ENCODE peak calls at places on chromosome 20, in ten cellular contexts. One of them, this sample, is unnamed.

GRCh38 chr20:45550765-45551164 is 3.6 kb upstream of the EPPIN start:
- DNase-seq in CD4-positive, alpha-beta T cell: no peak
- DNase-seq in activated T-cell treated with anti-CD3 and anti-CD28 coated beads for 24 hours: no peak
- DNase-seq in G401: no peak
- DNase-seq in left cardiac atrium: no peak
- DNase-seq in endodermal cell: no peak
- DNase-seq in hepatocyte: no peak
- DNase-seq in left ventricle myocardium inferior: no peak
- DNase-seq in fibroblast of gingiva: no peak
- DNase-seq in lung microvascular endothelial cell: no peak
- DNase-seq in this sample: no peak

GRCh38 chr20:22717466-22717865 is 133.1 kb upstream of the FOXA2 start:
- DNase-seq in CD4-positive, alpha-beta T cell: no peak
- DNase-seq in activated T-cell treated with anti-CD3 and anti-CD28 coated beads for 24 hours: no peak
- DNase-seq in G401: no peak
- DNase-seq in left cardiac atrium: peak
- DNase-seq in endodermal cell: no peak
- DNase-seq in hepatocyte: peak
- DNase-seq in left ventricle myocardium inferior: no peak
- DNase-seq in fibroblast of gingiva: no peak
- DNase-seq in lung microvascular endothelial cell: peak
- DNase-seq in this sample: no peak

GRCh38 chr20:44204832-44205215 is 5.7 kb downstream of the OSER1 start:
- DNase-seq in CD4-positive, alpha-beta T cell: no peak
- DNase-seq in activated T-cell treated with anti-CD3 and anti-CD28 coated beads for 24 hours: no peak
- DNase-seq in G401: no peak
- DNase-seq in left cardiac atrium: no peak
- DNase-seq in endodermal cell: no peak
- DNase-seq in hepatocyte: no peak
- DNase-seq in left ventricle myocardium inferior: no peak
- DNase-seq in fibroblast of gingiva: no peak
- DNase-seq in lung microvascular endothelial cell: no peak
- DNase-seq in this sample: no peak

GRCh38 chr20:50172347-50173013 is 18.1 kb upstream of the CEBPB start:
- DNase-seq in CD4-positive, alpha-beta T cell: no peak
- DNase-seq in activated T-cell treated with anti-CD3 and anti-CD28 coated beads for 24 hours: no peak
- DNase-seq in G401: no peak
- DNase-seq in left cardiac atrium: peak
- DNase-seq in endodermal cell: peak
- DNase-seq in hepatocyte: peak
- DNase-seq in left ventricle myocardium inferior: peak
- DNase-seq in fibroblast of gingiva: peak
- DNase-seq in lung microvascular endothelial cell: peak
- DNase-seq in this sample: no peak

GRCh38 chr20:37968726-37969401 is 64.4 kb downstream of the TTI1 start:
- DNase-seq in CD4-positive, alpha-beta T cell: no peak
- DNase-seq in activated T-cell treated with anti-CD3 and anti-CD28 coated beads for 24 hours: no peak
- DNase-seq in G401: no peak
- DNase-seq in left cardiac atrium: no peak
- DNase-seq in endodermal cell: peak
- DNase-seq in hepatocyte: no peak
- DNase-seq in left ventricle myocardium inferior: no peak
- DNase-seq in fibroblast of gingiva: no peak
- DNase-seq in lung microvascular endothelial cell: no peak
- DNase-seq in this sample: no peak

GRCh38 chr20:17614812-17615644 is 45.2 kb downstream of the DSTN start:
- DNase-seq in CD4-positive, alpha-beta T cell: no peak
- DNase-seq in activated T-cell treated with anti-CD3 and anti-CD28 coated beads for 24 hours: no peak
- DNase-seq in G401: no peak
- DNase-seq in left cardiac atrium: peak
- DNase-seq in endodermal cell: peak
- DNase-seq in hepatocyte: no peak
- DNase-seq in left ventricle myocardium inferior: no peak
- DNase-seq in fibroblast of gingiva: no peak
- DNase-seq in lung microvascular endothelial cell: no peak
- DNase-seq in this sample: no peak

GRCh38 chr20:10077081-10077471 is 42.3 kb downstream of the ANKEF1 start:
- DNase-seq in CD4-positive, alpha-beta T cell: no peak
- DNase-seq in activated T-cell treated with anti-CD3 and anti-CD28 coated beads for 24 hours: no peak
- DNase-seq in G401: no peak
- DNase-seq in left cardiac atrium: no peak
- DNase-seq in endodermal cell: peak
- DNase-seq in hepatocyte: peak
- DNase-seq in left ventricle myocardium inferior: no peak
- DNase-seq in fibroblast of gingiva: no peak
- DNase-seq in lung microvascular endothelial cell: no peak
- DNase-seq in this sample: no peak

GRCh38 chr20:10729785-10730184 is 56.0 kb upstream of the JAG1 start:
- DNase-seq in CD4-positive, alpha-beta T cell: no peak
- DNase-seq in activated T-cell treated with anti-CD3 and anti-CD28 coated beads for 24 hours: no peak
- DNase-seq in G401: no peak
- DNase-seq in left cardiac atrium: no peak
- DNase-seq in endodermal cell: no peak
- DNase-seq in hepatocyte: no peak
- DNase-seq in left ventricle myocardium inferior: no peak
- DNase-seq in fibroblast of gingiva: no peak
- DNase-seq in lung microvascular endothelial cell: no peak
- DNase-seq in this sample: no peak

GRCh38 chr20:1890469-1891262 is 4.5 kb upstream of the SIRPA start:
- DNase-seq in CD4-positive, alpha-beta T cell: no peak
- DNase-seq in activated T-cell treated with anti-CD3 and anti-CD28 coated beads for 24 hours: no peak
- DNase-seq in G401: peak
- DNase-seq in left cardiac atrium: no peak
- DNase-seq in endodermal cell: no peak
- DNase-seq in hepatocyte: no peak
- DNase-seq in left ventricle myocardium inferior: no peak
- DNase-seq in fibroblast of gingiva: no peak
- DNase-seq in lung microvascular endothelial cell: no peak
- DNase-seq in this sample: no peak

This sample was measured in epithelial cell of prostate.